ENCODE peak calls at places on chromosomes 12 and 14, in six cellular contexts. One of them, this sample, is unnamed. For H3K79me1, the result is how much of the 10 kb centered on the place peaks cover.

GRCh38 chr12:1611775-1612174 is 17.3 kb upstream of the WNT5B start:
- DNase-seq in IMR-90: peak
- DNase-seq in H9: no peak
- DNase-seq in mesendoderm: no peak
- DNase-seq in H1: no peak
- DNase-seq in mesenchymal stem cell: peak
- DNase-seq in this sample: no peak

GRCh38 chr12:6667559-6668210 is 4.8 kb upstream of the ING4 start:
- DNase-seq in IMR-90: no peak
- DNase-seq in H9: peak
- DNase-seq in mesendoderm: peak
- DNase-seq in H1: no peak
- DNase-seq in mesenchymal stem cell: no peak
- DNase-seq in this sample: no peak

GRCh38 chr14:25046301-25046943 is 3.5 kb downstream of the STXBP6 start:
- DNase-seq in IMR-90: peak
- DNase-seq in H9: no peak
- DNase-seq in mesendoderm: no peak
- DNase-seq in H1: no peak
- DNase-seq in mesenchymal stem cell: peak
- DNase-seq in this sample: no peak

GRCh38 chr12:39807043-39807442 is 187.4 kb upstream of the ABCD2 start:
- DNase-seq in IMR-90: no peak
- DNase-seq in H9: peak
- DNase-seq in mesendoderm: peak
- DNase-seq in H1: no peak
- DNase-seq in mesenchymal stem cell: peak
- DNase-seq in this sample: no peak

GRCh38 chr14:92099802-92100201 is 6.6 kb downstream of the ATXN3 start:
- DNase-seq in IMR-90: peak
- DNase-seq in H9: no peak
- DNase-seq in mesendoderm: no peak
- DNase-seq in H1: no peak
- DNase-seq in mesenchymal stem cell: peak
- DNase-seq in this sample: no peak

GRCh38 chr12:7497661-7498060 is 5.9 kb downstream of the CD163 start:
- DNase-seq in IMR-90: no peak
- DNase-seq in H9: no peak
- DNase-seq in mesendoderm: no peak
- DNase-seq in H1: no peak
- DNase-seq in mesenchymal stem cell: no peak
- DNase-seq in this sample: no peak

GRCh38 chr14:96069421-96069820 is 30.3 kb downstream of the C14orf132 start:
- DNase-seq in IMR-90: no peak
- DNase-seq in H9: no peak
- DNase-seq in mesendoderm: no peak
- DNase-seq in H1: no peak
- DNase-seq in mesenchymal stem cell: no peak
- DNase-seq in this sample: no peak

GRCh38 chr12:29547844-29548243 is 50.4 kb upstream of the OVCH1 start:
- DNase-seq in IMR-90: no peak
- DNase-seq in H9: no peak
- DNase-seq in mesendoderm: no peak
- DNase-seq in H1: no peak
- DNase-seq in mesenchymal stem cell: peak
- DNase-seq in this sample: no peak

GRCh38 chr12:14974633-14975032 is 1.8 kb downstream of the PDE6H start:
- DNase-seq in IMR-90: no peak
- DNase-seq in H9: no peak
- DNase-seq in mesendoderm: no peak
- DNase-seq in H1: no peak
- DNase-seq in mesenchymal stem cell: no peak
- DNase-seq in this sample: no peak

GRCh38 chr12:14975451-14975850 is 2.6 kb downstream of the PDE6H start:
- DNase-seq in IMR-90: no peak
- DNase-seq in H9: no peak
- DNase-seq in mesendoderm: no peak
- DNase-seq in H1: no peak
- DNase-seq in mesenchymal stem cell: no peak
- DNase-seq in this sample: no peak

GRCh38 chr12:14970467-14970866 is 2.4 kb upstream of the PDE6H start:
- DNase-seq in IMR-90: peak
- DNase-seq in H9: no peak
- DNase-seq in mesendoderm: no peak
- DNase-seq in H1: no peak
- DNase-seq in mesenchymal stem cell: peak
- DNase-seq in this sample: no peak

DNA sequence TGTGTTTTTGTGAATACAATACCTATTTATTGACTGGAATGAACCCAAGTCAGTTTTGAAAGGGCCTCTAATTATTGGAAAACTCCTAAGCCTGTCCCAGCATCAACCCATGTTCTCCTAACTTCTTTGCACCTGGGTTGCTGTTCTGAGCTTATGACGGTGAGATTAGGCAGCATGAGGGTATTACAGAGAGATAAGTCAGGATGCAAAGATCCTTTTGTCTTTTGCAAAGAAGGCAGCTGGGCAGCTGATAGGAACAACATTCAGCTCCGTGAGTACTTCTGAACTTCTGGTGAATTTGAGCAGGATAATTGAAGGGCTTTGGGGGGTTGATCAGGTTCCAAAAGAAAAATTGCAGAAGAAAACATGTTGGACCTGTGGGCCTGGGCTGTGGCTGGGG is at the start of gene PDE6H:
- DNase-seq in IMR-90: no peak
- DNase-seq in H9: no peak
- DNase-seq in mesendoderm: no peak
- DNase-seq in H1: no peak
- DNase-seq in mesenchymal stem cell: no peak
- DNase-seq in this sample: no peak
- H2BK15ac ChIP-seq in IMR-90: no peak
- H2BK15ac ChIP-seq in H9: no peak
- H2BK15ac ChIP-seq in mesendoderm: no peak
- H2BK15ac ChIP-seq in H1: no peak
- H2BK15ac ChIP-seq in mesenchymal stem cell: no peak
- H2BK15ac ChIP-seq in this sample: no peak

GRCh38 chr14:76954371-76954770 is 74.1 kb downstream of the IRF2BPL start:
- DNase-seq in IMR-90: no peak
- DNase-seq in H9: no peak
- DNase-seq in mesendoderm: no peak
- DNase-seq in H1: no peak
- DNase-seq in mesenchymal stem cell: no peak
- DNase-seq in this sample: no peak

GRCh38 chr14:76954791-76955190 is 73.7 kb downstream of the IRF2BPL start:
- DNase-seq in IMR-90: no peak
- DNase-seq in H9: no peak
- DNase-seq in mesendoderm: no peak
- DNase-seq in H1: no peak
- DNase-seq in mesenchymal stem cell: no peak
- DNase-seq in this sample: no peak

GRCh38 chr14:76957224-76957881 is 71.2 kb downstream of the IRF2BPL start:
- DNase-seq in IMR-90: no peak
- DNase-seq in H9: no peak
- DNase-seq in mesendoderm: peak
- DNase-seq in H1: no peak
- DNase-seq in mesenchymal stem cell: peak
- DNase-seq in this sample: no peak

GRCh38 chr14:76956253-76957090 is 72.0 kb downstream of the IRF2BPL start:
- DNase-seq in IMR-90: peak
- DNase-seq in H9: peak
- DNase-seq in mesendoderm: peak
- DNase-seq in H1: peak
- DNase-seq in mesenchymal stem cell: peak
- DNase-seq in this sample: peak

DNA sequence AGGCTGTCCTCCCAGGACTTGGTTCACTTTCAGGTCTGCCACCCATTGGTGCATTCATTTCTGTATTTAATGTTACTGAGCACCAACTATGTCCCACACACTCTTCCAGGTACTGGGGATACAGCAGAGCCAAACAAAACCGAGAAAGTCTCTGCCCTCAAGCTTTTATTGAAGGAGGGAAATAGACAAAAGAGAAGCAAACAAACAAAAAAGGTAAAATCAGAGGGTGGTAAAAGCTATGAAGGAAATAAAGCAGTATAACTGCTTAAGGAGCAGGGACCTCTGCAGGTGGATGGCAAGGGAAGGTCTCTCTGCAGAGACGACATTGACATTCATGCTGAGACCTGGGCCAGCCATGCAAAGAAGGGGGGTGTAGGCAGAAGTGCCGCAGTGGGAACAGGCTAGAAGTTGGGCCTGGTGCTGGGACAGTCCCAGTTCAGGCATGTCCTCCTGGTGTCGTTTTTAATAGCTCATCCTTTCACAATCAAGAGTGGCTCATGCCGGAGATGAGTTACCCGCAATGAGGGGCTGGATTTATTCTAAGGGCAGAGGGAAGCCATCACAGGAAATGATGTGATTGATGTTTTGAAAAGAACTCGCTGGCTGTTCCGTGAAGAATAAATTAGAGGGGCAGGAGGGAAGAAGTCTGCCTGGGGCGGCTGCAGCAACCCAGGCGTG is 72.8 kb downstream of the IRF2BPL start:
- DNase-seq in IMR-90: peak
- DNase-seq in H9: peak
- DNase-seq in mesendoderm: peak
- DNase-seq in H1: no peak
- DNase-seq in mesenchymal stem cell: peak
- DNase-seq in this sample: no peak
- H3K79me1 ChIP-seq in IMR-90: under half
- H3K79me1 ChIP-seq in H9: under half
- H3K79me1 ChIP-seq in mesendoderm: under half
- H3K79me1 ChIP-seq in H1: under half
- H3K79me1 ChIP-seq in mesenchymal stem cell: under half
- H3K79me1 ChIP-seq in this sample: under half

GRCh38 chr12:14729586-14729985 is 33.2 kb upstream of the GUCY2C start:
- DNase-seq in IMR-90: no peak
- DNase-seq in H9: no peak
- DNase-seq in mesendoderm: no peak
- DNase-seq in H1: no peak
- DNase-seq in mesenchymal stem cell: no peak
- DNase-seq in this sample: no peak

DNA sequence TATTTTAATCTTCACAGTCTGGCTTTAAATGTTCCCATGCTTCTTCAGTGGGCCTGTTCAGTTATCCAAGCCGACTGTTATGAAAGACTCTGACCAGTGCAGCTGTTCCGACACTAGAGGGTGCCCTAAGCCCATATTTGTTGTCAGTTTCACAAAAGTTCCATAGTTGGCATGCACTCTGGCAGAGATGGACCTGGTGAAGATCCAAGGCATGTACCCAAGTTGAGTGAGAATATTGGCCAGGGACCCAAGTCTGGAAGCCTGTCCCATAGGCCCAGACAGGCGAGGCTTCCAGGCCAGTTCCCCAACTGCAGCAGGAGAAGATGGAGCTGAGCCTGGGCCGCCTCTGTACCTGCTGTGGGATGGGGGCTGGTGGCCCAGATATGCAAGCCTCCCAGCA is 27.4 kb upstream of the GUCY2C start:
- DNase-seq in IMR-90: peak
- DNase-seq in H9: peak
- DNase-seq in mesendoderm: peak
- DNase-seq in H1: no peak
- DNase-seq in mesenchymal stem cell: peak
- DNase-seq in this sample: peak
- H2BK15ac ChIP-seq in IMR-90: no peak
- H2BK15ac ChIP-seq in H9: no peak
- H2BK15ac ChIP-seq in mesendoderm: no peak
- H2BK15ac ChIP-seq in H1: peak
- H2BK15ac ChIP-seq in mesenchymal stem cell: no peak
- H2BK15ac ChIP-seq in this sample: no peak

GRCh38 chr12:119177724-119178380 is 879 bp upstream of the HSPB8 start:
- DNase-seq in IMR-90: no peak
- DNase-seq in H9: peak
- DNase-seq in mesendoderm: peak
- DNase-seq in H1: no peak
- DNase-seq in mesenchymal stem cell: no peak
- DNase-seq in this sample: no peak

GRCh38 chr12:119178544-119179334 is at the start of gene HSPB8:
- DNase-seq in IMR-90: peak
- DNase-seq in H9: peak
- DNase-seq in mesendoderm: peak
- DNase-seq in H1: peak
- DNase-seq in mesenchymal stem cell: peak
- DNase-seq in this sample: no peak

GRCh38 chr12:119175115-119175514 is 3.6 kb upstream of the HSPB8 start:
- DNase-seq in IMR-90: no peak
- DNase-seq in H9: no peak
- DNase-seq in mesendoderm: no peak
- DNase-seq in H1: no peak
- DNase-seq in mesenchymal stem cell: no peak
- DNase-seq in this sample: no peak

GRCh38 chr12:119177056-119177325 is 1.7 kb upstream of the HSPB8 start:
- DNase-seq in IMR-90: no peak
- DNase-seq in H9: no peak
- DNase-seq in mesendoderm: no peak
- DNase-seq in H1: no peak
- DNase-seq in mesenchymal stem cell: no peak
- DNase-seq in this sample: no peak

DNA sequence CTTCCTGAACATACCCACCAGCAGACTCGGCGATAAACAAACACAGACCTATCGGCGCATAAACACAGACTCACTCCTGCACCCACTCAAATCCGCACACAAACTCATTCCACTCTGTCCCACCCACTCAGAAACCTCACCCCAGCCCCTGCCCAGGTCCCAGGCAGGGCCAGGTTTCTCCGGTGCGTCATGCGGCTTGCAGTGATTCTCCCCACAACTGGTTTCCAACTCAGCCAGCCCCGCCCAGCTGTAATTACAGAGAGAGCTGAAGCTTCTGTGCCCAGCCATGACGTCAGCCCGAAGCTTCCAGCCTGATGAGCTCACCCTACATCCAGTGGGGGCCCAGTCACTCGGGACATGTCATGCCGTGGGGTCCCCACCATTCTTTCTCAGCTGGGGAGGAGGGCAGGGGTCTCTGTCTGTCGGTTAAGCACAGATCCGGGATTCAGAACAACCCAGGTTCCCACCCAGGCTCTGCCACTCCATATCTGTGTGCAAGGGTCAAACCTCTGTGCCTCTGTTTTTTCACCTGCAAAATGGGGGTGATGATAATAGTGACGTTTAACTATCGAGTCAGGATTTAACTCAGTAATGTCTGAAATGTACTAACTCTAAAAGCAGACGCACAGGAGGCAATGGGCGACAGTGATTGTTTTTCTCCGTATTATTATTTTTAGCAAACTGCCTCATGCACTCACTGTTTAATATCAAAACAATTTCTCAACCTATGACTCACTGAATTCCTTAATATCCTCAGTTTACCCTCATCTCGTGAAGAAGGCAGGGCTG is 2.3 kb upstream of the HSPB8 start:
- DNase-seq in IMR-90: peak
- DNase-seq in H9: peak
- DNase-seq in mesendoderm: peak
- DNase-seq in H1: peak
- DNase-seq in mesenchymal stem cell: peak
- DNase-seq in this sample: no peak
- H3K79me1 ChIP-seq in IMR-90: under half
- H3K79me1 ChIP-seq in H9: under half
- H3K79me1 ChIP-seq in mesendoderm: under half
- H3K79me1 ChIP-seq in H1: under half
- H3K79me1 ChIP-seq in mesenchymal stem cell: under half
- H3K79me1 ChIP-seq in this sample: under half